ENCODE peak calls at places on chromosomes 6 and 20, in seven cellular contexts. B is LHCN-M2; D is KBM-7; O is stimulated activated CD8-positive, alpha-beta memory T cell treated with anti-CD3 and anti-CD28 coated beads, Interleukin-2, amount 100 ng/mL, for 1 hour; U is H54; A is SHP77; W is GM20000. X is an unnamed sample.

GRCh38 chr6:155152211-155153076 is 111.4 kb upstream of the CLDN20 start:
- DNase-seq in B (no peak), D (peak; percentile 19), O (no peak), U (no peak), A (no peak), W (no peak), X (peak; percentile 63)

GRCh38 chr6:134892362-134892761 is 57.5 kb downstream of the ALDH8A1 start:
- DNase-seq in B (no peak), D (no peak), O (no peak), U (no peak), A (no peak), W (no peak), X (no peak)

GRCh38 chr6:38822963-38823362 is 107.9 kb downstream of the DNAH8 start:
- DNase-seq in B (no peak), D (no peak), O (no peak), U (no peak), A (no peak), W (no peak), X (no peak)

GRCh38 chr6:38805682-38806081 is 90.6 kb downstream of the DNAH8 start:
- DNase-seq in B (no peak), D (no peak), O (no peak), U (no peak), A (no peak), W (no peak), X (no peak)

GRCh38 chr6:123022980-123023379 is 26.9 kb downstream of the CLVS2 start:
- DNase-seq in B (peak; percentile 33), D (peak; percentile 8), O (no peak), U (no peak), A (no peak), W (no peak), X (no peak)

GRCh38 chr20:63102720-63103375 is 96.1 kb upstream of the BHLHE23 start:
- DNase-seq in B (peak; percentile 7), D (peak; percentile 28), O (peak; percentile 43), U (no peak), A (peak; percentile 55), W (peak; percentile 84), X (no peak)

GRCh38 chr6:16805190-16805860 is 44.1 kb upstream of the ATXN1 start:
- DNase-seq in B (no peak), D (no peak), O (no peak), U (no peak), A (no peak), W (no peak), X (no peak)

GRCh38 chr6:24554474-24554873 is 59.7 kb downstream of the ALDH5A1 start:
- DNase-seq in B (no peak), D (no peak), O (no peak), U (no peak), A (no peak), W (peak; percentile 7), X (no peak)

GRCh38 chr6:24060982-24061754 is 64.8 kb upstream of the NRSN1 start:
- DNase-seq in B (no peak), D (no peak), O (no peak), U (no peak), A (no peak), W (peak; percentile 51), X (no peak)

GRCh38 chr6:157597461-157598312 is 216.7 kb downstream of the ZDHHC14 start:
- DNase-seq in B (peak; percentile 14), D (peak; percentile 65), O (no peak), U (no peak), A (peak; percentile 5), W (peak; percentile 72), X (peak; percentile 71)

GRCh38 chr6:67265996-67266768 is 1368.9 kb upstream of the ADGRB3 start:
- DNase-seq in B (no peak), D (no peak), O (no peak), U (no peak), A (no peak), W (no peak), X (no peak)

GRCh38 chr20:13336308-13337089 is 115.4 kb downstream of the ISM1 start:
- DNase-seq in B (no peak), D (no peak), O (no peak), U (peak; percentile 34), A (no peak), W (no peak), X (no peak)

GRCh38 chr20:4135385-4136077 is 120.2 kb upstream of the RNF24 start:
- DNase-seq in B (peak; percentile 99), D (no peak), O (no peak), U (peak; percentile 89), A (no peak), W (no peak), X (peak; percentile 39)

GRCh38 chr6:76861403-76861802 is 601.9 kb downstream of the HTR1B start:
- DNase-seq in B (peak; percentile 18), D (peak; percentile 39), O (no peak), U (no peak), A (peak; percentile 24), W (peak; percentile 9), X (peak; percentile 58)

GRCh38 chr6:167137881-167138280 is 15.0 kb downstream of the CCR6 start:
- DNase-seq in B (no peak), D (no peak), O (no peak), U (no peak), A (no peak), W (no peak), X (no peak)

GRCh38 chr6:107811591-107812218 is 12.4 kb downstream of the SCML4 start:
- DNase-seq in B (peak; percentile 39), D (no peak), O (no peak), U (no peak), A (no peak), W (no peak), X (no peak)

GRCh38 chr6:11251553-11252358 is 19.3 kb upstream of the NEDD9 start:
- DNase-seq in B (peak; percentile 91), D (no peak), O (no peak), U (peak; percentile 35), A (no peak), W (no peak), X (no peak)

GRCh38 chr20:52496191-52496590 is 304.6 kb upstream of the ZFP64 start:
- DNase-seq in B (no peak), D (no peak), O (no peak), U (no peak), A (no peak), W (no peak), X (no peak)

GRCh38 chr20:56504373-56505005 is 20.1 kb upstream of the FAM209A start:
- DNase-seq in B (no peak), D (peak; percentile 16), O (no peak), U (no peak), A (no peak), W (no peak), X (peak; percentile 63)

GRCh38 chr20:37943033-37943432 is 40.1 kb downstream of the VSTM2L start:
- DNase-seq in B (no peak), D (no peak), O (no peak), U (no peak), A (no peak), W (no peak), X (no peak)

GRCh38 chr20:50242863-50243609 is 52.4 kb downstream of the CEBPB start:
- DNase-seq in B (no peak), D (no peak), O (no peak), U (no peak), A (no peak), W (no peak), X (no peak)

GRCh38 chr20:44746367-44747165 is 901 bp downstream of the KCNK15 start:
- DNase-seq in B (no peak), D (no peak), O (no peak), U (peak; percentile 49), A (no peak), W (no peak), X (no peak)

GRCh38 chr6:35047265-35048011 is 93.7 kb downstream of the TCP11 start:
- DNase-seq in B (peak; percentile 77), D (peak; percentile 94), O (no peak), U (no peak), A (no peak), W (no peak), X (no peak)

GRCh38 chr6:33288942-33289783 is at the start of the genes PFDN6 and WDR46:
- DNase-seq in B (peak; percentile 88), D (peak; percentile 96), O (peak; percentile 65), U (peak; percentile 85), A (peak; percentile 91), W (peak; percentile 92), X (no peak)

GRCh38 chr20:63969851-63970713 is at the start of gene ZNF512B:
- DNase-seq in B (peak; percentile 49), D (no peak), O (no peak), U (peak; percentile 70), A (peak; percentile 72), W (peak; percentile 95), X (peak; percentile 82)

GRCh38 chr6:22765015-22765414 is 195.6 kb downstream of the HDGFL1 start:
- DNase-seq in B (peak; percentile 56), D (no peak), O (no peak), U (no peak), A (no peak), W (no peak), X (no peak)

GRCh38 chr6:18260448-18261106 is 3.8 kb downstream of the DEK start:
- DNase-seq in B (peak; percentile 75), D (peak; percentile 49), O (no peak), U (no peak), A (no peak), W (peak; percentile 47), X (no peak)

GRCh38 chr6:42599558-42599957 is 35.7 kb downstream of the UBR2 start:
- DNase-seq in B (no peak), D (no peak), O (no peak), U (no peak), A (no peak), W (no peak), X (no peak)